ENCODE peak calls at places on chromosomes 13 and 19, in six cellular contexts. N is ascending aorta, L is RWPE2, W is astrocyte, R is left ventricle myocardium inferior, J is NB4. S is an unnamed sample.

GRCh38 chr13:74647211-74647610 is 513.0 kb upstream of the KLF12 start:
- DNase-seq in N (no peak), L (no peak), W (no peak), R (no peak), J (no peak), S (no peak)

GRCh38 chr13:114212096-114212495 is 22.6 kb upstream of the CDC16 start:
- DNase-seq in N (no peak), L (no peak), W (peak), R (no peak), J (no peak), S (no peak)

GRCh38 chr13:26965058-26965380 is 204.4 kb upstream of the GPR12 start:
- DNase-seq in N (no peak), L (no peak), W (no peak), R (no peak), J (no peak), S (no peak)

GRCh38 chr19:3907626-3908265 is 25.1 kb upstream of the NMRK2 start:
- DNase-seq in N (no peak), L (no peak), W (no peak), R (no peak), J (no peak), S (no peak)

GRCh38 chr13:38662362-38662761 is 24.5 kb upstream of the FREM2 start:
- DNase-seq in N (no peak), L (no peak), W (peak), R (no peak), J (no peak), S (no peak)

GRCh38 chr19:20928371-20928770 is 5.3 kb downstream of the ZNF85 start:
- DNase-seq in N (no peak), L (no peak), W (peak), R (no peak), J (no peak), S (no peak)

GRCh38 chr13:113845723-113846638 is 17.9 kb downstream of the GAS6 start:
- DNase-seq in N (peak), L (peak), W (no peak), R (no peak), J (no peak), S (no peak)

GRCh38 chr19:19423322-19423721 is 17.8 kb downstream of the GATAD2A start:
- DNase-seq in N (peak), L (no peak), W (peak), R (no peak), J (no peak), S (no peak)

GRCh38 chr13:112615391-112615790 is 27.4 kb upstream of the TUBGCP3 start:
- DNase-seq in N (no peak), L (no peak), W (no peak), R (no peak), J (no peak), S (no peak)

GRCh38 chr13:99314640-99315176 is 7.5 kb upstream of the GPR183 start:
- DNase-seq in N (no peak), L (no peak), W (peak), R (no peak), J (no peak), S (no peak)

GRCh38 chr19:1864480-1865171 is 1.2 kb upstream of the KLF16 start:
- DNase-seq in N (peak), L (no peak), W (no peak), R (peak), J (peak), S (peak)

GRCh38 chr13:108911807-108912206 is 282.4 kb downstream of the MYO16 start:
- DNase-seq in N (no peak), L (no peak), W (no peak), R (no peak), J (no peak), S (no peak)

GRCh38 chr13:101092985-101093384 is 323.3 kb downstream of the NALCN start:
- DNase-seq in N (no peak), L (no peak), W (no peak), R (no peak), J (no peak), S (no peak)

GRCh38 chr19:19937403-19937802 is 36.7 kb downstream of the ZNF93 start:
- DNase-seq in N (no peak), L (no peak), W (no peak), R (no peak), J (no peak), S (no peak)

GRCh38 chr13:46553886-46554855 is 1.2 kb downstream of the LRCH1 start:
- DNase-seq in N (peak), L (peak), W (peak), R (peak), J (peak), S (peak)

GRCh38 chr13:20359335-20359734 is 127.2 kb upstream of the GJB6 start:
- DNase-seq in N (no peak), L (peak), W (peak), R (no peak), J (peak), S (no peak)

GRCh38 chr13:113881614-113882265 is 17.9 kb upstream of the GAS6 start:
- DNase-seq in N (no peak), L (no peak), W (peak), R (no peak), J (no peak), S (peak)

GRCh38 chr13:42401376-42401775 is 129.4 kb downstream of the AKAP11 start:
- DNase-seq in N (no peak), L (no peak), W (no peak), R (no peak), J (no peak), S (no peak)

GRCh38 chr13:64531400-64531799 is 2698.7 kb downstream of the PCDH9 start:
- DNase-seq in N (no peak), L (no peak), W (no peak), R (no peak), J (no peak), S (no peak)

GRCh38 chr19:4267101-4267900 is 11.8 kb upstream of the SHD start:
- DNase-seq in N (peak), L (no peak), W (no peak), R (peak), J (peak), S (peak)

GRCh38 chr13:109297628-109298027 is 488.8 kb downstream of the IRS2 start:
- DNase-seq in N (no peak), L (no peak), W (peak), R (no peak), J (no peak), S (no peak)

GRCh38 chr13:113420833-113421600 is 32.3 kb downstream of the ADPRHL1 start:
- DNase-seq in N (no peak), L (no peak), W (no peak), R (no peak), J (no peak), S (no peak)

GRCh38 chr19:17616686-17616960 is 61.2 kb downstream of the COLGALT1 start:
- DNase-seq in N (no peak), L (no peak), W (no peak), R (no peak), J (no peak), S (no peak)

GRCh38 chr19:17614476-17614875 is 59.0 kb downstream of the COLGALT1 start:
- DNase-seq in N (no peak), L (no peak), W (no peak), R (no peak), J (no peak), S (no peak)

GRCh38 chr19:17617807-17618192 is 62.4 kb downstream of the COLGALT1 start:
- DNase-seq in N (no peak), L (no peak), W (no peak), R (no peak), J (no peak), S (no peak)

GRCh38 chr19:17616961-17617806 is 61.7 kb downstream of the COLGALT1 start:
- DNase-seq in N (no peak), L (no peak), W (peak), R (no peak), J (peak), S (no peak)

GRCh38 chr19:17615889-17616685 is 60.6 kb downstream of the COLGALT1 start:
- DNase-seq in N (no peak), L (no peak), W (no peak), R (no peak), J (no peak), S (no peak)
- H3K4me3 ChIP-seq in N (peak), L (no peak), W (no peak), R (peak), J (no peak), S (no peak)

GRCh38 chr19:6425732-6426686 is 1.4 kb upstream of the KHSRP start:
- DNase-seq in N (no peak), L (no peak), W (no peak), R (no peak), J (peak), S (no peak)
- TF ChIP-seq CTCF in N (no peak), L (no peak), W (no peak), R (no peak), J (peak), S (no peak)

GRCh38 chr13:50393641-50394040 is 378.4 kb downstream of the KCNRG start:
- DNase-seq in N (no peak), L (no peak), W (peak), R (peak), J (no peak), S (no peak)

GRCh38 chr13:50390503-50391248 is 375.4 kb downstream of the KCNRG start:
- DNase-seq in N (no peak), L (no peak), W (no peak), R (no peak), J (no peak), S (no peak)

GRCh38 chr13:50396001-50396400 is 380.8 kb downstream of the KCNRG start:
- DNase-seq in N (no peak), L (no peak), W (no peak), R (no peak), J (no peak), S (no peak)

GRCh38 chr13:50389726-50390125 is 374.5 kb downstream of the KCNRG start:
- DNase-seq in N (no peak), L (no peak), W (no peak), R (no peak), J (no peak), S (no peak)

GRCh38 chr13:50392977-50393376 is 377.7 kb downstream of the KCNRG start:
- DNase-seq in N (no peak), L (no peak), W (no peak), R (no peak), J (no peak), S (no peak)
- H3K4me3 ChIP-seq in N (no peak), L (no peak), W (no peak), R (peak), J (no peak), S (no peak)

DNA sequence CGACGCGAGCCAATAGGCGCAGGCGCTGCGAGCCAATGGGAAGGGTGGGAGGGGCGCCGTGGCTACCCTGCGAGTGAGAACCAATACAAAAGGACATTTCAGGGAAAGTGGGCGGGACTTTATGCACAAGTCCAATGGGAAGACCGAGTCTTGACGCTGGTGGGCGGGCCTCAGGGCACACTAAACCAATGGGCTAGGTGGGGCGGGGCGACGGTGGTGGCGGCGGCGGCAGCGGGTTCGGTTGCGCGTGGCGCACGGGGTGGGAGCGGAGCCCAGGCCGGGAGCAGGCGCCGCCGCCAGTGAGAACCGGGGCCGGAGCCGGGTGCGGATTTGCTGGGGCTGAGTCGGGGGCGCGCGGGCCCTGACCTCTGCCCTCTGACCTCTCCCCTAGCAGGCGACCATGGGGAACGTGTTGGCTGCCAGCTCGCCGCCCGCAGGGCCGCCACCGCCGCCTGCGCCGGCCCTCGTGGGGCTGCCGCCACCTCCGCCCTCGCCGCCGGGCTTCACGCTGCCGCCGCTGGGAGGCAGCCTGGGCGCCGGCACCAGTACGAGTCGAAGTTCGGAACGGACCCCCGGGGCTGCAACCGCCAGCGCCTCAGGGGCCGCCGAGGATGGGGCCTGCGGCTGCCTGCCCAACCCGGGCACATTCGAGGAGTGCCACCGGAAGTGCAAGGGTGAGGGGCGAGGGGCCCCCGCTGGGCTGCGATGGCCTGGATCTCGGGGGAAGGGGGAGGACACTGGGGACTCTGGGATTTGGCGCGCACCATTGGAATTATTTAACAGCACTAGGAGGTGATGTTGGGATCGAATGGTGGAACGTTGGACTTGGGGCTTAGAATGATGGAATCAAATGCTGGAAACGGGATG is at the start of gene TOMM40:
- DNase-seq in N (no peak), L (peak), W (peak), R (peak), J (peak), S (peak)
- TF ChIP-seq CTCF in N (no peak), L (no peak), W (no peak), R (peak), J (no peak), S (no peak)

GRCh38 chr19:52716578-52716977 is 18.3 kb downstream of the ZNF611 start:
- DNase-seq in N (no peak), L (no peak), W (no peak), R (no peak), J (no peak), S (no peak)
- H3K4me3 ChIP-seq in N (no peak), L (no peak), W (no peak), R (no peak), J (no peak), S (no peak)

DNA sequence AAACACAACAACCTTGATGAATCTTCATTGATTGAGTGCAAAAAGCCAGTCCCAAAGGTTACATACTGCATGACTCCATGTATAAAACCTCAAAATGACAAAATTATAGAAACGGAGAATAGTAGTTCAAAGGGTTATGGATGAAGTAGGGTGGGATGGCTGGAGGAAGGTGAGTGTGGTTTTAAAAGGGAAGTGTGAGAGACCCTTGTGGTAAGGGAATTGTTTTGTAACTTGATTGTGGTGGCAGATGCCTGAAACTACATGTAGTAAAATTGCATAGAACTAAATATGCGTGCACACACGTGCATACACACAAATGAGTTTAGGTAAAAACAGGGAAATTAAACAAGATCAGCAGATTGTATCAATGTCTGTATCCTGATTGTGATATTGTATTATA is 340.7 kb downstream of the MTUS2 start:
- DNase-seq in N (no peak), L (no peak), W (no peak), R (no peak), J (peak), S (no peak)
- TF ChIP-seq CTCF in N (no peak), L (no peak), W (no peak), R (no peak), J (no peak), S (no peak)

GRCh38 chr19:12802267-12803106 is 618 bp downstream of the THSD8 start:
- DNase-seq in N (no peak), L (no peak), W (no peak), R (no peak), J (no peak), S (no peak)

GRCh38 chr19:12801466-12802266 is at the start of the genes PRDX2 and THSD8:
- DNase-seq in N (peak), L (peak), W (no peak), R (peak), J (peak), S (peak)

GRCh38 chr19:12800344-12800732 is 1.3 kb downstream of the PRDX2 start:
- DNase-seq in N (no peak), L (no peak), W (no peak), R (no peak), J (no peak), S (no peak)

GRCh38 chr19:12800873-12801465 is 631 bp downstream of the PRDX2 start:
- DNase-seq in N (no peak), L (no peak), W (no peak), R (no peak), J (peak), S (peak)

GRCh38 chr19:12799723-12800343 is 1.8 kb downstream of the PRDX2 start:
- DNase-seq in N (no peak), L (no peak), W (no peak), R (no peak), J (no peak), S (no peak)
- H3K4me3 ChIP-seq in N (peak), L (no peak), W (no peak), R (peak), J (no peak), S (no peak)

DNA sequence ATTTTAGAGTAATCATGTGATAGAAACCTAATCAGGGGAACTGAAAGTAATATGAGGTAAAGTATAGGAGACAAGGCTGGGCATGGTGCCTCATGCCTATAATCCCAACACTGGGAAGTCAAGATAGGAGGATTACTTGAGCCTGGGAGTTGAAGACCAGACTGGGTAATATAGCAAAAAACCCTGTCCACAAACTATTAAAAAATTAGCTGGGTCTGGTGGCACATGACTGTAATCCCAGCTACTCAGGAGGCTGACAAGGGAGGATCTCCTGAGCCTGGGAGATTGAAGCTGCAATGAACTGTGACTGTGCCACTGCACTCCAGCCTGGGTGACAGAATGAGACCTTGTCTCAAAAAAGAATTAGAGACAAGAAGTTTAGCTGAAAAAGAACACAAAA is 469.9 kb downstream of the GPC5 start:
- DNase-seq in N (no peak), L (no peak), W (no peak), R (no peak), J (no peak), S (no peak)
- TF ChIP-seq CTCF in N (no peak), L (no peak), W (no peak), R (no peak), J (no peak), S (no peak)

DNA sequence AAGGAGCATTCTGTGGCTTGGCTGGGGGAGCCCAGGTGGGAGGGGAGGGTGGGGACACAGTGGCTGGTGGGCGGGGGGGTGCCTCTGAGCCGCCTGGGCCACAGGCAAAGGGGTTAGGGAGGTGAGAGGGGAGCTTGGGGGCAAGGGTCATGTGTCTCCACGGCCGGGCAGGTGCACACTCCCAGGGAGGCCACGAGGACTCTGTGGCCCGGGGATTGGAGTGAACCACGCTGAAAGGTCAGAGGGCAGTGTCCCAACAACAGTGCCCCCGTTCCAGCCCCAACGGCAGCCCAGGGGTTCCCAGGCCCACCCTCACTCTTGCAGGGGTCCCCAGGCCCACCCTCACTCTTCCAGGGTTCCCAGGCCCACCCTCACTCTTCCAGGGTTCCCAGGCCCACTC is 9.6 kb downstream of the C2CD4C start:
- DNase-seq in N (no peak), L (peak), W (no peak), R (no peak), J (no peak), S (no peak)
- H3K4me3 ChIP-seq in N (no peak), L (no peak), W (no peak), R (no peak), J (no peak), S (no peak)

S was measured in body of pancreas.